ENCODE peak calls at places on chromosomes 13 and 19, in six cellular contexts. X, G, U, R, O and E are unnamed samples.

GRCh38 chr19:40771101-40771539 is 4.2 kb upstream of the MIA start:
- DNase-seq in X (no peak), G (no peak), U (no peak), R (no peak), O (no peak), E (no peak)

GRCh38 chr13:104487006-104487405 is 1420.8 kb upstream of the SLC10A2 start:
- DNase-seq in X (no peak), G (no peak), U (no peak), R (no peak), O (peak), E (no peak)

GRCh38 chr19:39934584-39935233 is at the start of gene FCGBP:
- DNase-seq in X (no peak), G (no peak), U (no peak), R (no peak), O (no peak), E (no peak)

GRCh38 chr19:44776402-44777096 is 1.1 kb upstream of the CBLC start:
- DNase-seq in X (no peak), G (no peak), U (no peak), R (no peak), O (no peak), E (no peak)

GRCh38 chr13:90498096-90498495 is 849.4 kb upstream of the MIR17HG start:
- DNase-seq in X (no peak), G (no peak), U (no peak), R (no peak), O (no peak), E (no peak)

GRCh38 chr13:66180806-66181205 is 1049.3 kb downstream of the PCDH9 start:
- DNase-seq in X (no peak), G (no peak), U (no peak), R (no peak), O (peak), E (no peak)

GRCh38 chr13:109818136-109818535 is 31.8 kb upstream of the IRS2 start:
- DNase-seq in X (no peak), G (no peak), U (no peak), R (no peak), O (no peak), E (no peak)

GRCh38 chr13:35992964-35993363 is 138.2 kb downstream of the DCLK1 start:
- DNase-seq in X (no peak), G (no peak), U (no peak), R (no peak), O (no peak), E (no peak)

GRCh38 chr13:102508411-102508810 is 88.4 kb upstream of the TPP2 start:
- DNase-seq in X (no peak), G (no peak), U (no peak), R (no peak), O (no peak), E (no peak)

GRCh38 chr13:88196106-88196505 is 524.9 kb downstream of the SLITRK5 start:
- DNase-seq in X (no peak), G (no peak), U (no peak), R (no peak), O (no peak), E (no peak)

GRCh38 chr13:37306778-37307544 is 201.5 kb upstream of the CSNK1A1L start:
- DNase-seq in X (no peak), G (peak), U (no peak), R (no peak), O (peak), E (no peak)

GRCh38 chr19:33767898-33768413 is 28.7 kb upstream of the KCTD15 start:
- DNase-seq in X (no peak), G (peak), U (no peak), R (peak), O (peak), E (no peak)

GRCh38 chr19:41427647-41428480 is 690 bp upstream of the B3GNT8 start:
- DNase-seq in X (no peak), G (no peak), U (peak), R (peak), O (no peak), E (no peak)

GRCh38 chr13:61664821-61665705 is 249.4 kb upstream of the PCDH20 start:
- DNase-seq in X (no peak), G (no peak), U (no peak), R (no peak), O (peak), E (no peak)

GRCh38 chr19:44848805-44849457 is 2.8 kb downstream of the NECTIN2 start:
- DNase-seq in X (no peak), G (no peak), U (no peak), R (no peak), O (no peak), E (no peak)